ENCODE peak calls at places on chromosomes 16 and 17, in seven cellular contexts. One of them, this sample, is unnamed.
A peak's percentile ranks its signal among the peaks of the same experiment; 100 is the strongest.

GRCh38 chr16:35391328-35391727 is 1931.9 kb downstream of the TP53TG3F start:
- DNase-seq in K562: no peak
- DNase-seq in fibroblast of lung: peak; percentile 2
- DNase-seq in endothelial cell of umbilical vein: peak; percentile 2
- DNase-seq in PC-3: peak; percentile 27
- DNase-seq in MM.1S: peak; percentile 47
- DNase-seq in GM23338: peak; percentile 32
- DNase-seq in this sample: no peak

GRCh38 chr17:32877164-32877764 is 340 bp upstream of the MYO1D start:
- DNase-seq in MM.1S: peak; percentile 94
- DNase-seq in fibroblast of lung: peak; percentile 72
- DNase-seq in PC-3: peak; percentile 86
- DNase-seq in GM23338: peak; percentile 93
- DNase-seq in endothelial cell of umbilical vein: peak; percentile 89
- DNase-seq in K562: peak; percentile 98
- DNase-seq in this sample: peak; percentile 47

GRCh38 chr16:60605176-60605575 is 1431.1 kb downstream of the CDH8 start:
- DNase-seq in GM23338: peak; percentile 16
- DNase-seq in PC-3: no peak
- DNase-seq in endothelial cell of umbilical vein: no peak
- DNase-seq in K562: no peak
- DNase-seq in MM.1S: no peak
- DNase-seq in fibroblast of lung: no peak
- DNase-seq in this sample: no peak

GRCh38 chr17:78664476-78665384 is 87.5 kb upstream of the DNAH17 start:
- DNase-seq in endothelial cell of umbilical vein: peak; percentile 73
- DNase-seq in GM23338: no peak
- DNase-seq in MM.1S: no peak
- DNase-seq in fibroblast of lung: no peak
- DNase-seq in K562: no peak
- DNase-seq in PC-3: peak; percentile 17
- DNase-seq in this sample: no peak

GRCh38 chr17:4852504-4853075 is 19.4 kb downstream of the MINK1 start:
- DNase-seq in K562: peak; percentile 58
- DNase-seq in fibroblast of lung: peak; percentile 54
- DNase-seq in PC-3: peak; percentile 63
- DNase-seq in MM.1S: no peak
- DNase-seq in GM23338: no peak
- DNase-seq in endothelial cell of umbilical vein: peak; percentile 51
- DNase-seq in this sample: peak; percentile 44

GRCh38 chr16:3596101-3596861 is 15.1 kb downstream of the SLX4 start:
- DNase-seq in endothelial cell of umbilical vein: no peak
- DNase-seq in MM.1S: no peak
- DNase-seq in GM23338: no peak
- DNase-seq in K562: no peak
- DNase-seq in fibroblast of lung: no peak
- DNase-seq in PC-3: no peak
- DNase-seq in this sample: no peak

GRCh38 chr16:66903544-66904427 is 14.9 kb downstream of the CDH16 start:
- DNase-seq in MM.1S: no peak
- DNase-seq in fibroblast of lung: no peak
- DNase-seq in PC-3: no peak
- DNase-seq in K562: no peak
- DNase-seq in GM23338: no peak
- DNase-seq in endothelial cell of umbilical vein: no peak
- DNase-seq in this sample: no peak

GRCh38 chr17:43871947-43872690 is 25.1 kb downstream of the CD300LG start:
- DNase-seq in GM23338: no peak
- DNase-seq in MM.1S: no peak
- DNase-seq in K562: no peak
- DNase-seq in endothelial cell of umbilical vein: no peak
- DNase-seq in PC-3: peak; percentile 36
- DNase-seq in fibroblast of lung: no peak
- DNase-seq in this sample: no peak

GRCh38 chr16:74556375-74556922 is 50.5 kb downstream of the GLG1 start:
- DNase-seq in PC-3: peak; percentile 58
- DNase-seq in endothelial cell of umbilical vein: no peak
- DNase-seq in fibroblast of lung: peak; percentile 67
- DNase-seq in GM23338: no peak
- DNase-seq in K562: no peak
- DNase-seq in MM.1S: no peak
- DNase-seq in this sample: peak; percentile 60

GRCh38 chr17:32487460-32488176 is 825 bp downstream of the CDK5R1 start:
- DNase-seq in PC-3: no peak
- DNase-seq in GM23338: peak; percentile 44
- DNase-seq in fibroblast of lung: peak; percentile 16
- DNase-seq in K562: no peak
- DNase-seq in MM.1S: no peak
- DNase-seq in endothelial cell of umbilical vein: peak; percentile 24
- DNase-seq in this sample: peak; percentile 9

GRCh38 chr17:80035937-80036714 is at the start of gene CCDC40:
- DNase-seq in K562: peak; percentile 94
- DNase-seq in PC-3: peak; percentile 81
- DNase-seq in endothelial cell of umbilical vein: peak; percentile 72
- DNase-seq in MM.1S: peak; percentile 11
- DNase-seq in GM23338: peak; percentile 84
- DNase-seq in fibroblast of lung: peak; percentile 70
- DNase-seq in this sample: peak; percentile 47

GRCh38 chr17:29581583-29582253 is 7.7 kb downstream of the GIT1 start:
- DNase-seq in endothelial cell of umbilical vein: no peak
- DNase-seq in PC-3: no peak
- DNase-seq in GM23338: no peak
- DNase-seq in MM.1S: no peak
- DNase-seq in fibroblast of lung: no peak
- DNase-seq in K562: no peak
- DNase-seq in this sample: no peak

GRCh38 chr16:51900221-51900780 is 646.6 kb downstream of the TOX3 start:
- DNase-seq in K562: no peak
- DNase-seq in MM.1S: no peak
- DNase-seq in GM23338: no peak
- DNase-seq in endothelial cell of umbilical vein: no peak
- DNase-seq in PC-3: no peak
- DNase-seq in fibroblast of lung: no peak
- DNase-seq in this sample: no peak

GRCh38 chr16:48099455-48099854 is 56.3 kb downstream of the ABCC12 start:
- DNase-seq in endothelial cell of umbilical vein: no peak
- DNase-seq in PC-3: peak; percentile 20
- DNase-seq in K562: peak; percentile 46
- DNase-seq in GM23338: peak; percentile 61
- DNase-seq in fibroblast of lung: no peak
- DNase-seq in MM.1S: no peak
- DNase-seq in this sample: no peak

GRCh38 chr16:48098472-48098871 is 57.3 kb downstream of the ABCC12 start:
- DNase-seq in PC-3: no peak
- DNase-seq in K562: no peak
- DNase-seq in MM.1S: no peak
- DNase-seq in fibroblast of lung: peak; percentile 43
- DNase-seq in GM23338: no peak
- DNase-seq in endothelial cell of umbilical vein: no peak
- DNase-seq in this sample: peak; percentile 41

GRCh38 chr16:48102083-48103008 is 53.4 kb downstream of the ABCC12 start:
- DNase-seq in MM.1S: no peak
- DNase-seq in endothelial cell of umbilical vein: no peak
- DNase-seq in K562: no peak
- DNase-seq in GM23338: no peak
- DNase-seq in fibroblast of lung: no peak
- DNase-seq in PC-3: no peak
- DNase-seq in this sample: no peak

GRCh38 chr16:48105456-48105855 is 50.3 kb downstream of the ABCC12 start:
- DNase-seq in PC-3: no peak
- DNase-seq in endothelial cell of umbilical vein: no peak
- DNase-seq in K562: no peak
- DNase-seq in fibroblast of lung: no peak
- DNase-seq in MM.1S: no peak
- DNase-seq in GM23338: no peak
- DNase-seq in this sample: no peak

DNA sequence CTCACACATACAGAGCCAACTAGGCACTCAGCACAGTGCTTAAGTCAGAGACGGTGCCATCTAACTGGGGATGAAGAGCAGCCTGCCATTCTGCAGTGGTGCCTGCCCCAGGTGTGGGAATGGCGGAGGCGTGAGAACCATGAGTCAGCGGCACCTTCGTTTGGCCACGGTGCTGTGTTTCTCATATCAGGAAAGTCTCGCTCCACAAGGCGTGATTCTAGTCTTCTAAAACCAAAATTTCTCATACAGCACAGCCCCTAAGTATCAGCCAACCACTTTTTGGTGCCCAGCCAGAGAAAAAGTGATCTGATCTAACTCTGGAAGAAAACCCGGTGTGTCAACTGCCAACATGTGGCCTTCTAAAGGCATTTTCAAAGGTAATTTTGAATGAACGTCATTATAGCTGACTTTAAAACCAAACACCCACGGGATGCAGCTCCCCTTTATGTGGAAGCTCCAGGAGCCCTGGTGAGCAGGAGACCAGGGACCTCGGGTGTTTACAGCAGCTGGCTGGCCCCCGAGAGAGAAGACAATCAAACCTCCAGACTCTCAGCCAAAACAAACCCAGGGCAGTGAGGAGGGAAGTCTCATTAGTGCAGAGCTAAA is 54.6 kb downstream of the ABCC12 start:
- DNase-seq in endothelial cell of umbilical vein: no peak
- DNase-seq in K562: no peak
- DNase-seq in PC-3: no peak
- DNase-seq in MM.1S: no peak
- DNase-seq in GM23338: no peak
- DNase-seq in fibroblast of lung: peak; percentile 23
- DNase-seq in this sample: peak; percentile 21
- H3K27me3 ChIP-seq in endothelial cell of umbilical vein: no peaks in the 10 kb centered on the region
- H3K27me3 ChIP-seq in K562: peaks cover 53% of the 10 kb centered on the region
- H3K27me3 ChIP-seq in PC-3: no peaks in the 10 kb centered on the region
- H3K27me3 ChIP-seq in MM.1S: no peaks in the 10 kb centered on the region
- H3K27me3 ChIP-seq in GM23338: no peaks in the 10 kb centered on the region
- H3K27me3 ChIP-seq in fibroblast of lung: no peaks in the 10 kb centered on the region
- H3K27me3 ChIP-seq in this sample: peaks cover 2% of the 10 kb centered on the region

DNA sequence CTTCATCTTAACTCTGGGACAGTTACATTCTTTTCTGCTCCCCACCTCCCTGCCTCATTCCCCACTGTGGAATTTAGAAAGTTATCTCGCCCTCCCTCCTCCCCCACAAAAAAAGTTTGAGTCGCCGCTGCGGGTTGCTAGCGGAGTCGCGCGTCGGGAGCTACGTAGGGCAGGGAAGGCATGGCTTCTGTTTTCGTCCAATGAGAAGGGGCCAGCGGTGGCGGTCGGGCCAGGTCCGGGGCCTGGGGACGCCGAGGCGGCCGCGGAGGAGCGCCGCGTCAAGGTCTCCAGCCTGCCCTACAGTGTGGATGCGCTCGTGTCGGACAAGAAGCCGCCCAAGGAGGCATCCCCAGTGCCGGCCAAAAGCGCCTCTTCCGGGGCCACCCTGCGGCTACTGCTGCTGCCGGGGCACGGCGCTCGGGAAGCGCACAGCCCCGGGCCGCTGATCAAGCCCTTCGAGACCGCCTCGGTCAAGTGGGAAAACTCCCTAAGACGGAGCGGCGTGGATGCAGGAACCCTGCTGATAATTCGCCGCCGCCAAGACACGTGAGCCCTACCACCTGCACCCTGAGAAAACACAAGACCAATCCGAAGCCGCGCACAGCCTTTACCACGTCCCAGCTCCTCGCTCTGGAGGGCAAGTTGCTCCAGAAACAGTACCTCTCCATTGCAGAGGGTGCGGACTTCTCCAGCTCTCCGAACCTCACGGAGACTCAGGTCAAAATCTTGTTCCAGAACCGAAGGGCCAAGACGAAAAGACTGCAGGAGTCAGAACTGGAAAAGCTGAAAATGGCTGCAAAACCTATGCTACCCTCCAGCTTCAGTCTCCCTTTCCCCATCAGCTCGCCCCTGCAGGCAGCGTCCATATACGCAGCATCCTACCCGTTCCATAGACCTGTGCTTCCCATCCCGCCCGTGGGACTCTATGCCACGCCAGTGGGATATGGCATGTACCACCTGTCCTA is 8.9 kb downstream of the OR4D1 start:
- DNase-seq in endothelial cell of umbilical vein: no peak
- DNase-seq in PC-3: no peak
- DNase-seq in fibroblast of lung: peak; percentile 9
- DNase-seq in MM.1S: no peak
- DNase-seq in GM23338: peak; percentile 87
- DNase-seq in K562: peak; percentile 18
- DNase-seq in this sample: no peak
- TF ChIP-seq EZH2 in endothelial cell of umbilical vein: peak; percentile 83
- TF ChIP-seq EZH2 in PC-3: no peak
- TF ChIP-seq EZH2 in fibroblast of lung: peak; percentile 74
- TF ChIP-seq EZH2 in MM.1S: no peak
- TF ChIP-seq EZH2 in GM23338: no peak
- TF ChIP-seq EZH2 in K562: no peak
- TF ChIP-seq EZH2 in this sample: peak; percentile 77

GRCh38 chr16:20051611-20052010 is 22.1 kb downstream of the GPR139 start:
- DNase-seq in GM23338: no peak
- DNase-seq in PC-3: no peak
- DNase-seq in fibroblast of lung: no peak
- DNase-seq in K562: no peak
- DNase-seq in endothelial cell of umbilical vein: no peak
- DNase-seq in MM.1S: no peak
- DNase-seq in this sample: no peak

GRCh38 chr16:20051147-20051546 is 22.5 kb downstream of the GPR139 start:
- DNase-seq in MM.1S: no peak
- DNase-seq in GM23338: no peak
- DNase-seq in endothelial cell of umbilical vein: no peak
- DNase-seq in PC-3: no peak
- DNase-seq in fibroblast of lung: no peak
- DNase-seq in K562: no peak
- DNase-seq in this sample: no peak

GRCh38 chr16:20049831-20050230 is 23.9 kb downstream of the GPR139 start:
- DNase-seq in fibroblast of lung: no peak
- DNase-seq in K562: no peak
- DNase-seq in GM23338: peak; percentile 32
- DNase-seq in PC-3: peak; percentile 37
- DNase-seq in MM.1S: no peak
- DNase-seq in endothelial cell of umbilical vein: no peak
- DNase-seq in this sample: no peak
- H2AFZ ChIP-seq in fibroblast of lung: no peak overlapping the region
- H2AFZ ChIP-seq in K562: no peak overlapping the region
- H2AFZ ChIP-seq in GM23338: no peak overlapping the region
- H2AFZ ChIP-seq in PC-3: no peak overlapping the region
- H2AFZ ChIP-seq in MM.1S: no peak overlapping the region
- H2AFZ ChIP-seq in endothelial cell of umbilical vein: no peak overlapping the region
- H2AFZ ChIP-seq in this sample: no peak overlapping the region

GRCh38 chr17:56594528-56595418 is 1.3 kb downstream of the NOG start:
- DNase-seq in K562: no peak
- DNase-seq in MM.1S: peak; percentile 50
- DNase-seq in GM23338: peak; percentile 68
- DNase-seq in endothelial cell of umbilical vein: peak; percentile 19
- DNase-seq in fibroblast of lung: peak; percentile 30
- DNase-seq in PC-3: peak; percentile 56
- DNase-seq in this sample: no peak

GRCh38 chr17:56595831-56596740 is 2.6 kb downstream of the NOG start:
- DNase-seq in PC-3: peak; percentile 67
- DNase-seq in K562: no peak
- DNase-seq in MM.1S: no peak
- DNase-seq in fibroblast of lung: no peak
- DNase-seq in endothelial cell of umbilical vein: no peak
- DNase-seq in GM23338: peak; percentile 74
- DNase-seq in this sample: no peak

GRCh38 chr17:56597495-56597990 is 4.0 kb downstream of the NOG start:
- DNase-seq in K562: no peak
- DNase-seq in fibroblast of lung: peak; percentile 22
- DNase-seq in PC-3: peak; percentile 47
- DNase-seq in GM23338: peak; percentile 61
- DNase-seq in MM.1S: no peak
- DNase-seq in endothelial cell of umbilical vein: no peak
- DNase-seq in this sample: no peak

GRCh38 chr17:56598471-56598870 is 5.0 kb downstream of the NOG start:
- DNase-seq in fibroblast of lung: peak; percentile 80
- DNase-seq in GM23338: peak; percentile 27
- DNase-seq in MM.1S: no peak
- DNase-seq in endothelial cell of umbilical vein: no peak
- DNase-seq in PC-3: peak; percentile 79
- DNase-seq in K562: no peak
- DNase-seq in this sample: peak; percentile 70

GRCh38 chr17:56596741-56597494 is 3.4 kb downstream of the NOG start:
- DNase-seq in PC-3: no peak
- DNase-seq in MM.1S: no peak
- DNase-seq in GM23338: peak; percentile 67
- DNase-seq in fibroblast of lung: no peak
- DNase-seq in endothelial cell of umbilical vein: no peak
- DNase-seq in K562: no peak
- DNase-seq in this sample: no peak
- H3K27me3 ChIP-seq in PC-3: no peaks in the 10 kb centered on the region
- H3K27me3 ChIP-seq in MM.1S: peaks cover 27% of the 10 kb centered on the region
- H3K27me3 ChIP-seq in GM23338: peaks cover 68% of the 10 kb centered on the region
- H3K27me3 ChIP-seq in fibroblast of lung: no peaks in the 10 kb centered on the region
- H3K27me3 ChIP-seq in endothelial cell of umbilical vein: peaks cover 35% of the 10 kb centered on the region
- H3K27me3 ChIP-seq in K562: peaks cover 30% of the 10 kb centered on the region
- H3K27me3 ChIP-seq in this sample: peaks cover 9% of the 10 kb centered on the region